ENCODE peak calls at places on chromosomes 13 and 19, in nine cellular contexts. M is tibial nerve; P is CD4-positive, CD25-positive, alpha-beta regulatory T cell; B is brain microvascular endothelial cell; R is pancreas; H is adrenal gland; C is body of pancreas; K is stomach; S is IMR-90. F is an unnamed sample. For H3K27me3 and H3K36me3, the result is how much of the 10 kb centered on the place peaks cover.

GRCh38 chr13:31442605-31443004 is 242.8 kb downstream of the B3GLCT start:
- DNase-seq in B (no peak), M (no peak), S (no peak), P (no peak), R (no peak), C (no peak), H (no peak), K (no peak), F (no peak)

GRCh38 chr13:64471916-64472315 is 2758.2 kb downstream of the PCDH9 start:
- DNase-seq in B (no peak), R (no peak), H (no peak), K (no peak), M (no peak), S (peak), P (no peak), C (no peak), F (peak)

GRCh38 chr13:43242040-43242439 is 218.7 kb downstream of the DNAJC15 start:
- DNase-seq in M (no peak), B (no peak), R (no peak), P (no peak), K (no peak), H (no peak), S (peak), C (no peak), F (no peak)

GRCh38 chr13:113809934-113810333 is 50.9 kb downstream of the TMEM255B start:
- DNase-seq in B (no peak), S (no peak), R (no peak), P (no peak), M (no peak), C (no peak), K (no peak), H (no peak), F (no peak)

GRCh38 chr19:27759896-27760295 is 1453.1 kb downstream of the UQCRFS1 start:
- DNase-seq in M (no peak), R (no peak), P (no peak), B (no peak), K (no peak), S (no peak), H (no peak), C (no peak), F (no peak)

GRCh38 chr19:49638360-49638759 is 1.6 kb downstream of the RRAS start:
- DNase-seq in K (no peak), M (no peak), C (no peak), S (no peak), R (no peak), H (no peak), P (no peak), B (no peak), F (peak)

GRCh38 chr13:21399741-21400140 is 59.4 kb downstream of the ZDHHC20 start:
- DNase-seq in H (no peak), K (no peak), S (peak), B (peak), P (peak), R (no peak), M (no peak), C (no peak), F (no peak)

GRCh38 chr13:45433381-45433790 is 15.2 kb upstream of the SLC25A30 start:
- DNase-seq in C (no peak), P (no peak), S (no peak), M (no peak), B (no peak), R (no peak), K (no peak), H (no peak), F (no peak)

GRCh38 chr13:88086577-88086976 is 415.4 kb downstream of the SLITRK5 start:
- DNase-seq in S (peak), K (no peak), R (no peak), P (no peak), B (no peak), M (no peak), C (no peak), H (no peak), F (no peak)

GRCh38 chr13:98490195-98490771 is 86.6 kb downstream of the STK24 start:
- DNase-seq in R (no peak), P (no peak), M (no peak), K (no peak), C (no peak), H (no peak), B (no peak), S (no peak), F (no peak)

GRCh38 chr13:20570540-20570939 is 3.6 kb downstream of the IFT88 start:
- DNase-seq in R (no peak), S (peak), M (no peak), K (no peak), P (no peak), B (no peak), H (no peak), C (no peak), F (no peak)

GRCh38 chr19:56015756-56016155 is 29.2 kb downstream of the NLRP5 start:
- DNase-seq in K (no peak), S (no peak), H (no peak), B (no peak), C (no peak), M (no peak), P (no peak), R (no peak), F (no peak)

GRCh38 chr19:38650911-38651584 is 3.6 kb downstream of the ACTN4 start:
- DNase-seq in S (peak), P (no peak), H (peak), B (no peak), M (peak), K (no peak), R (no peak), C (no peak), F (no peak)

GRCh38 chr19:49129238-49129583 is 9.9 kb downstream of the PPFIA3 start:
- DNase-seq in S (no peak), R (no peak), H (no peak), B (no peak), P (no peak), K (no peak), C (no peak), M (no peak), F (peak)

GRCh38 chr13:67227131-67227983 is 2.8 kb downstream of the PCDH9 start:
- DNase-seq in R (no peak), K (no peak), C (no peak), P (no peak), S (no peak), B (no peak), H (no peak), M (no peak), F (no peak)

GRCh38 chr19:38666662-38667448 is 19.4 kb downstream of the ACTN4 start:
- DNase-seq in R (peak), M (no peak), S (peak), B (peak), H (peak), C (peak), P (peak), K (no peak), F (peak)

GRCh38 chr19:48490980-48491792 is 20.4 kb downstream of the LMTK3 start:
- DNase-seq in K (peak), S (no peak), P (peak), C (peak), B (no peak), M (no peak), R (peak), H (no peak), F (peak)

GRCh38 chr13:51731759-51732158 is 72.2 kb downstream of the DHRS12 start:
- DNase-seq in R (no peak), B (no peak), H (no peak), K (no peak), P (no peak), S (peak), C (no peak), M (no peak), F (no peak)

GRCh38 chr19:14502334-14503092 is 6.6 kb upstream of the GIPC1 start:
- DNase-seq in C (peak), H (no peak), M (no peak), K (no peak), P (no peak), B (no peak), S (no peak), R (peak), F (no peak)

GRCh38 chr19:8342684-8343482 is at the start of gene KANK3:
- DNase-seq in R (peak), C (peak), H (peak), B (peak), M (peak), K (peak), S (peak), P (peak), F (peak)

GRCh38 chr19:37218592-37218935 is 550 bp downstream of the ZNF383 start:
- DNase-seq in M (no peak), C (no peak), B (peak), S (peak), K (no peak), R (no peak), H (no peak), P (no peak), F (peak)

GRCh38 chr13:92767468-92767867 is 459.1 kb upstream of the GPC6 start:
- DNase-seq in H (no peak), B (no peak), R (no peak), K (no peak), S (no peak), P (no peak), M (no peak), C (no peak), F (no peak)

GRCh38 chr13:92769064-92769463 is 457.5 kb upstream of the GPC6 start:
- DNase-seq in P (no peak), B (no peak), K (no peak), H (no peak), M (no peak), S (peak), C (no peak), R (no peak), F (no peak)

DNA sequence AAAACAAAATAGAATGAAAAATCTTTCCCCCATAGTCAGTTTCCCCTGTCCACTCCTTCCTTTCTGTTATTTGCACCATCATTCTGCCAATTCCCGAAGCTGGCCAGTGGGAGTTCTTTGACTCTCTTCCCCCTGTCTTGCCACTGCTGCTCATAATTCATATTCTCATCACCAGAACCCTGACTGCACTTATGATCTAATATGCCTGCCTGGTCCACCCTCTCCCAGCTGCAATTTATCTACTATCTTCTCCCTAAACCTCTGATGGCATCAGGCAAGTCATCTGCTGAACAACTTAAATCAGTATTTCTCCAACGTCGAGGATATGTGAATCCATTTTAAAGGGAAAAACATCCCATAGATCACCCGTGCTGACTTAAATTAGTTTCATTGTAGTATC is 458.0 kb upstream of the GPC6 start:
- DNase-seq in P (no peak), M (no peak), H (no peak), R (no peak), C (no peak), B (no peak), S (no peak), K (no peak), F (no peak)
- H3K27me3 ChIP-seq in P (under half), M (under half), H (under half), R (under half), C (under half), B (under half), S (under half), K (under half), F (under half)

GRCh38 chr13:76884571-76885202 is 1.5 kb downstream of the KCTD12 start:
- DNase-seq in B (no peak), M (peak), C (peak), P (no peak), K (no peak), H (peak), R (no peak), S (peak), F (peak)
- H3K4me3 ChIP-seq in B (peak), M (peak), C (peak), P (peak), K (peak), H (peak), R (peak), S (peak), F (peak)

GRCh38 chr13:95708390-95708774 is 31.4 kb downstream of the DNAJC3 start:
- DNase-seq in M (no peak), B (no peak), C (no peak), P (no peak), S (no peak), R (no peak), K (no peak), H (no peak), F (no peak)

GRCh38 chr13:95709101-95709500 is 32.2 kb downstream of the DNAJC3 start:
- DNase-seq in M (no peak), S (no peak), H (no peak), B (no peak), C (no peak), R (no peak), P (no peak), K (no peak), F (no peak)

GRCh38 chr13:95707035-95707434 is 30.1 kb downstream of the DNAJC3 start:
- DNase-seq in S (no peak), C (no peak), H (no peak), B (no peak), R (no peak), P (peak), K (no peak), M (no peak), F (no peak)

GRCh38 chr13:95706356-95706755 is 29.4 kb downstream of the DNAJC3 start:
- DNase-seq in R (no peak), B (no peak), P (peak), K (no peak), S (no peak), C (no peak), M (no peak), H (no peak), F (no peak)

GRCh38 chr13:95707442-95708389 is 30.8 kb downstream of the DNAJC3 start:
- DNase-seq in H (no peak), B (no peak), M (no peak), K (no peak), R (no peak), S (no peak), C (peak), P (no peak), F (no peak)
- H3K36me3 ChIP-seq in H (under half), B (under half), M (under half), K (under half), R (under half), S (under half), C (under half), P (under half), F (under half)

GRCh38 chr13:108342369-108343289 is 73.1 kb downstream of the TNFSF13B start:
- DNase-seq in K (no peak), R (no peak), C (no peak), B (peak), P (peak), M (no peak), H (no peak), S (peak), F (peak)

GRCh38 chr13:108345016-108345415 is 75.5 kb downstream of the TNFSF13B start:
- DNase-seq in R (no peak), C (no peak), B (no peak), H (no peak), K (no peak), S (no peak), P (no peak), M (no peak), F (peak)

GRCh38 chr13:108349269-108349668 is 79.8 kb downstream of the TNFSF13B start:
- DNase-seq in S (no peak), B (no peak), M (no peak), K (no peak), P (no peak), H (no peak), C (no peak), R (no peak), F (no peak)

DNA sequence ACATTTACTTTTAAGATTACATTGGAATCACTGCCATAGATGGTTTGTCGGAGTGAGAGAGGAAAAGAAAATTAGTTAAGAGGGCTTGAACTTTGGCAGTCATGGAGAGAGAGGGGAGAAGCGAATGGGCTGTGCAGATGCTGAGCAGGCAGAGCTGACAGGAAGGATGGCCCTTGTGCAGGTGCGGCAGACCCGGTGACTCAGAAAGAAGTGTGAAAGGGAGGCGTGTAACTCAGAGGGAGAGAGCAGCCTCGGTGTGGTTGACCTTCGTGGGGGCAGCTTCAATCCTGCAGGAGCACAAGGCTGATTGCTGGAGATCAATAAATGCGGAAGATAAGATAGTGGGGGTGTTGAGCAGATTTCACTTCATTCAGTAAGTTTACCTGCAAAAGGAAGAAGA is 76.9 kb downstream of the TNFSF13B start:
- DNase-seq in S (no peak), H (no peak), C (no peak), R (no peak), P (peak), B (no peak), M (no peak), K (no peak), F (no peak)
- H3K27me3 ChIP-seq in S (under half), H (under half), C (under half), R (under half), P (under half), B (under half), M (under half), K (under half), F (under half)

GRCh38 chr19:16584825-16585801 is 12.9 kb upstream of the SLC35E1 start:
- DNase-seq in C (no peak), M (no peak), P (no peak), H (no peak), S (no peak), B (no peak), R (no peak), K (no peak), F (no peak)

GRCh38 chr19:16579381-16579780 is 7.2 kb upstream of the SLC35E1 start:
- DNase-seq in K (no peak), S (no peak), H (no peak), B (no peak), P (no peak), C (no peak), M (no peak), R (no peak), F (no peak)

GRCh38 chr19:16582486-16583261 is 10.5 kb upstream of the SLC35E1 start:
- DNase-seq in M (no peak), S (no peak), R (no peak), H (no peak), B (no peak), K (no peak), C (no peak), P (no peak), F (no peak)

GRCh38 chr19:16581145-16581970 is 9.1 kb upstream of the SLC35E1 start:
- DNase-seq in M (no peak), S (no peak), P (no peak), H (peak), B (no peak), R (peak), K (no peak), C (peak), F (no peak)

GRCh38 chr19:16581971-16582343 is 9.7 kb upstream of the SLC35E1 start:
- DNase-seq in B (no peak), R (no peak), S (peak), K (no peak), C (no peak), H (peak), M (no peak), P (no peak), F (no peak)
- H3K4me3 ChIP-seq in B (no peak), R (no peak), S (no peak), K (no peak), C (no peak), H (no peak), M (no peak), P (no peak), F (no peak)

GRCh38 chr13:111288276-111288675 is 32.2 kb upstream of the TEX29 start:
- DNase-seq in B (no peak), C (no peak), K (no peak), R (no peak), M (no peak), H (no peak), P (no peak), S (no peak), F (no peak)
- H3K36me3 ChIP-seq in B (half or more), C (under half), K (half or more), R (under half), M (under half), H (half or more), P (half or more), S (half or more), F (under half)